ENCODE peak calls at places on chromosomes 3 and 15, in eight cellular contexts. One of them, this sample, is unnamed.

GRCh38 chr15:74511583-74511982 is 29.4 kb upstream of the ARID3B start:
- DNase-seq in stimulated activated CD4-positive, alpha-beta T cell treated with anti-CD3 and anti-CD28 coated beads, Interleukin-4, amount 100 ng/mL, for 1 hour: no peak
- DNase-seq in T-helper 2 cell: no peak
- DNase-seq in OCI-M1: no peak
- DNase-seq in body of pancreas: no peak
- DNase-seq in activated B cell treated with CpG ODN at 0.5 μM for 24 hours: no peak
- DNase-seq in cardiac muscle cell: no peak
- DNase-seq in ecto neural progenitor cell: no peak
- DNase-seq in this sample: no peak

GRCh38 chr15:66673410-66674322 is 28.4 kb upstream of the SMAD6 start:
- DNase-seq in body of pancreas: peak; percentile 70
- DNase-seq in stimulated activated CD4-positive, alpha-beta T cell treated with anti-CD3 and anti-CD28 coated beads, Interleukin-4, amount 100 ng/mL, for 1 hour: peak; percentile 47
- DNase-seq in activated B cell treated with CpG ODN at 0.5 μM for 24 hours: no peak
- DNase-seq in OCI-M1: peak; percentile 74
- DNase-seq in ecto neural progenitor cell: peak; percentile 90
- DNase-seq in cardiac muscle cell: peak; percentile 66
- DNase-seq in T-helper 2 cell: no peak
- DNase-seq in this sample: peak; percentile 7

GRCh38 chr3:45123841-45124269 is 22.3 kb downstream of the CDCP1 start:
- DNase-seq in stimulated activated CD4-positive, alpha-beta T cell treated with anti-CD3 and anti-CD28 coated beads, Interleukin-4, amount 100 ng/mL, for 1 hour: no peak
- DNase-seq in activated B cell treated with CpG ODN at 0.5 μM for 24 hours: no peak
- DNase-seq in ecto neural progenitor cell: no peak
- DNase-seq in OCI-M1: no peak
- DNase-seq in body of pancreas: no peak
- DNase-seq in T-helper 2 cell: no peak
- DNase-seq in cardiac muscle cell: no peak
- DNase-seq in this sample: no peak

GRCh38 chr3:98791341-98792325 is 28.5 kb downstream of the ST3GAL6 start:
- DNase-seq in activated B cell treated with CpG ODN at 0.5 μM for 24 hours: no peak
- DNase-seq in ecto neural progenitor cell: no peak
- DNase-seq in body of pancreas: no peak
- DNase-seq in OCI-M1: no peak
- DNase-seq in stimulated activated CD4-positive, alpha-beta T cell treated with anti-CD3 and anti-CD28 coated beads, Interleukin-4, amount 100 ng/mL, for 1 hour: no peak
- DNase-seq in T-helper 2 cell: no peak
- DNase-seq in cardiac muscle cell: no peak
- DNase-seq in this sample: no peak

GRCh38 chr3:75983609-75984290 is 198.4 kb upstream of the ZNF717 start:
- DNase-seq in ecto neural progenitor cell: no peak
- DNase-seq in OCI-M1: no peak
- DNase-seq in stimulated activated CD4-positive, alpha-beta T cell treated with anti-CD3 and anti-CD28 coated beads, Interleukin-4, amount 100 ng/mL, for 1 hour: no peak
- DNase-seq in activated B cell treated with CpG ODN at 0.5 μM for 24 hours: no peak
- DNase-seq in cardiac muscle cell: no peak
- DNase-seq in T-helper 2 cell: no peak
- DNase-seq in body of pancreas: no peak
- DNase-seq in this sample: no peak

GRCh38 chr3:172201990-172202318 is 162.6 kb downstream of the FNDC3B start:
- DNase-seq in cardiac muscle cell: no peak
- DNase-seq in body of pancreas: no peak
- DNase-seq in OCI-M1: peak; percentile 38
- DNase-seq in activated B cell treated with CpG ODN at 0.5 μM for 24 hours: no peak
- DNase-seq in ecto neural progenitor cell: no peak
- DNase-seq in stimulated activated CD4-positive, alpha-beta T cell treated with anti-CD3 and anti-CD28 coated beads, Interleukin-4, amount 100 ng/mL, for 1 hour: no peak
- DNase-seq in T-helper 2 cell: no peak
- DNase-seq in this sample: no peak

GRCh38 chr3:29922990-29923746 is 642.3 kb downstream of the RBMS3 start:
- DNase-seq in cardiac muscle cell: no peak
- DNase-seq in OCI-M1: no peak
- DNase-seq in ecto neural progenitor cell: no peak
- DNase-seq in body of pancreas: no peak
- DNase-seq in activated B cell treated with CpG ODN at 0.5 μM for 24 hours: no peak
- DNase-seq in stimulated activated CD4-positive, alpha-beta T cell treated with anti-CD3 and anti-CD28 coated beads, Interleukin-4, amount 100 ng/mL, for 1 hour: no peak
- DNase-seq in T-helper 2 cell: no peak
- DNase-seq in this sample: no peak

GRCh38 chr15:69468241-69469121 is 15.9 kb downstream of the RPLP1 start:
- DNase-seq in cardiac muscle cell: no peak
- DNase-seq in body of pancreas: peak; percentile 53
- DNase-seq in activated B cell treated with CpG ODN at 0.5 μM for 24 hours: no peak
- DNase-seq in T-helper 2 cell: peak; percentile 78
- DNase-seq in stimulated activated CD4-positive, alpha-beta T cell treated with anti-CD3 and anti-CD28 coated beads, Interleukin-4, amount 100 ng/mL, for 1 hour: peak; percentile 74
- DNase-seq in OCI-M1: no peak
- DNase-seq in ecto neural progenitor cell: peak; percentile 43
- DNase-seq in this sample: peak; percentile 44

GRCh38 chr3:117217837-117218236 is 508.3 kb downstream of the TUSC7 start:
- DNase-seq in T-helper 2 cell: no peak
- DNase-seq in OCI-M1: no peak
- DNase-seq in ecto neural progenitor cell: no peak
- DNase-seq in body of pancreas: no peak
- DNase-seq in activated B cell treated with CpG ODN at 0.5 μM for 24 hours: no peak
- DNase-seq in cardiac muscle cell: no peak
- DNase-seq in stimulated activated CD4-positive, alpha-beta T cell treated with anti-CD3 and anti-CD28 coated beads, Interleukin-4, amount 100 ng/mL, for 1 hour: no peak
- DNase-seq in this sample: no peak

GRCh38 chr15:40092416-40093223 is 16.1 kb downstream of the BMF start:
- DNase-seq in cardiac muscle cell: peak; percentile 63
- DNase-seq in T-helper 2 cell: no peak
- DNase-seq in body of pancreas: peak; percentile 59
- DNase-seq in ecto neural progenitor cell: peak; percentile 76
- DNase-seq in activated B cell treated with CpG ODN at 0.5 μM for 24 hours: no peak
- DNase-seq in OCI-M1: no peak
- DNase-seq in stimulated activated CD4-positive, alpha-beta T cell treated with anti-CD3 and anti-CD28 coated beads, Interleukin-4, amount 100 ng/mL, for 1 hour: no peak
- DNase-seq in this sample: no peak

GRCh38 chr15:35673093-35673573 is 127.2 kb upstream of the DPH6 start:
- DNase-seq in body of pancreas: no peak
- DNase-seq in activated B cell treated with CpG ODN at 0.5 μM for 24 hours: no peak
- DNase-seq in cardiac muscle cell: peak; percentile 4
- DNase-seq in ecto neural progenitor cell: no peak
- DNase-seq in T-helper 2 cell: no peak
- DNase-seq in OCI-M1: peak; percentile 48
- DNase-seq in stimulated activated CD4-positive, alpha-beta T cell treated with anti-CD3 and anti-CD28 coated beads, Interleukin-4, amount 100 ng/mL, for 1 hour: no peak
- DNase-seq in this sample: no peak

This sample was measured in G401.